ENCODE peak calls at places on chromosomes 7 and 10, in eight cellular contexts. Z is tibial artery, Y is hepatocyte, L is ovary, E is AG04450, V is kidney epithelial cell, P is GM12865, U is prostate gland. N is an unnamed sample.

GRCh38 chr7:1742555-1743303 is 72.7 kb downstream of the ELFN1 start:
- DNase-seq in Z (no peak), P (no peak), U (peak), L (peak), V (no peak), E (no peak), Y (peak), N (no peak)

GRCh38 chr7:159142204-159142603 is 2.5 kb downstream of the VIPR2 start:
- DNase-seq in L (no peak), Y (no peak), P (no peak), U (no peak), E (no peak), V (no peak), Z (no peak), N (no peak)

GRCh38 chr7:18408461-18408860 is 87.1 kb upstream of the HDAC9 start:
- DNase-seq in V (peak), P (no peak), L (no peak), Z (no peak), E (no peak), Y (no peak), U (no peak), N (no peak)

GRCh38 chr7:55526770-55527169 is 45.5 kb downstream of the VOPP1 start:
- DNase-seq in L (no peak), U (no peak), V (no peak), P (no peak), E (no peak), Y (no peak), Z (no peak), N (no peak)

GRCh38 chr10:73263948-73264347 is 11.5 kb upstream of the MRPS16 start:
- DNase-seq in Z (no peak), E (no peak), P (peak), U (no peak), V (no peak), L (no peak), Y (peak), N (no peak)

GRCh38 chr7:25947669-25948516 is 204.1 kb upstream of the NFE2L3 start:
- DNase-seq in U (no peak), Z (no peak), P (peak), E (no peak), Y (no peak), L (no peak), V (peak), N (no peak)

GRCh38 chr10:8844141-8844540 is 789.7 kb downstream of the GATA3 start:
- DNase-seq in U (no peak), V (no peak), P (no peak), Y (no peak), L (no peak), Z (no peak), E (no peak), N (no peak)

GRCh38 chr10:728603-729002 is 39.1 kb upstream of the DIP2C start:
- DNase-seq in P (no peak), E (no peak), V (no peak), Y (no peak), L (no peak), Z (no peak), U (no peak), N (no peak)

GRCh38 chr7:25294624-25295023 is 66.3 kb upstream of the NPVF start:
- DNase-seq in Z (no peak), P (no peak), E (no peak), U (no peak), L (no peak), V (no peak), Y (no peak), N (no peak)

GRCh38 chr7:153566324-153566723 is 485.9 kb upstream of the DPP6 start:
- DNase-seq in E (no peak), U (no peak), Y (no peak), V (no peak), L (no peak), Z (no peak), P (no peak), N (no peak)

GRCh38 chr7:85695041-85695990 is 508.5 kb upstream of the SEMA3D start:
- DNase-seq in U (no peak), L (no peak), E (no peak), Y (peak), Z (no peak), V (no peak), P (no peak), N (no peak)

GRCh38 chr7:105178177-105178576 is 164.2 kb downstream of the KMT2E start:
- DNase-seq in E (no peak), L (no peak), P (no peak), Y (no peak), V (no peak), Z (no peak), U (no peak), N (no peak)

GRCh38 chr10:102230264-102230860 is 4.3 kb downstream of the ELOVL3 start:
- DNase-seq in E (no peak), L (peak), Z (no peak), Y (peak), V (no peak), U (peak), P (peak), N (peak)

GRCh38 chr7:2897023-2897422 is 52.9 kb upstream of the GNA12 start:
- DNase-seq in Z (no peak), Y (no peak), V (no peak), L (no peak), E (no peak), P (no peak), U (no peak), N (no peak)

GRCh38 chr10:4127518-4128315 is 342.7 kb upstream of the KLF6 start:
- DNase-seq in Y (peak), Z (no peak), V (no peak), E (no peak), L (no peak), P (peak), U (no peak), N (no peak)

GRCh38 chr10:93319855-93320254 is 162.3 kb downstream of the MYOF start:
- DNase-seq in P (no peak), V (no peak), E (no peak), U (no peak), Z (no peak), L (no peak), Y (no peak), N (no peak)

GRCh38 chr10:114825513-114826253 is 4.1 kb downstream of the FHIP2A start:
- DNase-seq in E (peak), V (no peak), P (peak), L (no peak), Y (peak), U (no peak), Z (no peak), N (no peak)

GRCh38 chr10:95516774-95517373 is 44.3 kb downstream of the SORBS1 start:
- DNase-seq in P (no peak), U (no peak), Y (no peak), L (no peak), Z (no peak), E (no peak), V (no peak), N (no peak)

GRCh38 chr10:50605280-50606270 is 18.2 kb downstream of the SGMS1 start:
- DNase-seq in L (peak), E (peak), V (peak), P (peak), Y (peak), Z (no peak), U (peak), N (no peak)

GRCh38 chr10:26624017-26624416 is 73.5 kb upstream of the PDSS1 start:
- DNase-seq in L (no peak), Z (no peak), V (no peak), Y (no peak), U (no peak), P (no peak), E (no peak), N (no peak)

GRCh38 chr10:26628395-26628794 is 69.1 kb upstream of the PDSS1 start:
- DNase-seq in U (no peak), E (no peak), Y (no peak), Z (no peak), P (no peak), L (no peak), V (no peak), N (no peak)

GRCh38 chr10:26626066-26626465 is 71.4 kb upstream of the PDSS1 start:
- DNase-seq in L (no peak), V (no peak), P (no peak), Z (no peak), Y (no peak), U (no peak), E (no peak), N (no peak)

GRCh38 chr10:26622891-26623290 is 74.6 kb upstream of the PDSS1 start:
- DNase-seq in Y (no peak), U (no peak), Z (no peak), V (no peak), E (no peak), P (no peak), L (no peak), N (no peak)

DNA sequence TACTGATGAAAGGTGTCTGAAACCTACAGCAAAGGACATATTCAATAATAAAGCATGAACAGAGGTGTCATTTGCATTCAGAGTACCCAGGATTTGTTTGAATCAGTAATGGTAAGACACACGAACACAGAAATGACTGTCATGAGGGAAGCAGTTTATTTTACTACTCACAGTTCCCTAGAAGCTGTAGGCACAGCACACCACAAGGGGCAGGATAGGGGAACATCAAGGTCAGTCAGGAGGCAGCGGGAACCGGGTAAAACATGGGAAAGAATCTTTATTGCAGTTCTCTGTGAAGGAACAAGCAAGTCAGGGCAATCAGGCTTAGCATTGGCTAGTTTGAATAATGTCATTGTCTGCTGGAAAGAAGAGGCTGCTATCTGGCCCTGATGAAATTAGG is 70.2 kb upstream of the PDSS1 start:
- DNase-seq in V (no peak), U (no peak), P (no peak), Z (no peak), E (no peak), L (no peak), Y (peak), N (no peak)
- TF ChIP-seq CTCF in V (peak), U (no peak), P (no peak), Z (no peak), E (no peak), L (no peak), Y (peak), N (no peak)

GRCh38 chr7:133061357-133061756 is 20.5 kb downstream of the CHCHD3 start:
- DNase-seq in Z (no peak), Y (no peak), U (no peak), V (no peak), P (no peak), L (no peak), E (no peak), N (no peak)
- H3K4me3 ChIP-seq in Z (no peak), Y (no peak), U (no peak), V (no peak), P (no peak), L (no peak), E (no peak), N (no peak)

DNA sequence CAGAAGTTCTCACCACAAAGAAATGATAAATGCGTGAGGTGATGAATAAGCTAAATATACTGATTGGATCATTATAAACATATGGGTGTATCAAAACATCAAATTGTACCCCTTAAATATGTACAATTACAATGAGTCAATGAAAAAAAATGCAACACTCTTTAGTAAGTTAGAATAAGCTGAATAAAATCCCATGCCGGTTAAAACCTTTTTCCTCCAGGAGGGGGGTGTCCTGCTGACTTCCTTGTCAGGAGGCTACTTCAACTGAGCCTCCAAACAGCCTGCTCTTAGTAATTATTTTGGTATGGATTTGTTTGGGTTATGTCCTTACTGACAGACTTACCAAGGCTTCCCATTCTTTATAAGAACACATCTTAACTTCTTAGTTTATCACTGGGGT is 649.1 kb downstream of the INHBA start:
- DNase-seq in Y (no peak), P (no peak), E (peak), V (no peak), U (no peak), L (no peak), Z (no peak), N (no peak)
- TF ChIP-seq CTCF in Y (no peak), P (no peak), E (peak), V (no peak), U (no peak), L (no peak), Z (no peak), N (no peak)

DNA sequence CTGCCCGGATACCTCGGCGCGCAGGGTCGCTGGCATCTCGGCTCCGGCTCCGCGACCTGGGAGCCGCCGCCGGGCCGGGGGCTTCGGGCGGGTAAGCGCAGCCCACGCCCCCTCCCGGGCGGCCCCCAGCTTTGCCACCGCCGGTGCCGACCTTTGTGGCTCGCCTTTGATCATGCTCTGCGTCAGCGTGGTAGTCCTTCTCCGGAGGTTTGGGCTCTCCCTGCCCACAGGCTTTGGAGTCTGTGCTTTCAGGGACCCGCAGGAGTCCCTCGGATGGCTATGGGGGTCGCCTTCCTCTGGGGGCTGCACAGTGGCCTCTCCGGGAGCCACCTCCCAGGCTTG is 7.3 kb downstream of the ATP6V1F start:
- DNase-seq in Y (no peak), U (no peak), P (no peak), E (no peak), Z (no peak), L (no peak), V (no peak), N (no peak)
- H3K4me3 ChIP-seq in Y (peak), U (peak), P (peak), E (no peak), Z (peak), L (peak), V (peak), N (peak)

GRCh38 chr7:128869138-128869943 is 6.7 kb downstream of the ATP6V1F start:
- DNase-seq in L (peak), E (no peak), Z (no peak), U (peak), Y (peak), P (peak), V (no peak), N (no peak)

GRCh38 chr7:128873234-128873633 is 10.6 kb downstream of the ATP6V1F start:
- DNase-seq in E (no peak), L (no peak), P (no peak), V (no peak), U (no peak), Y (no peak), Z (no peak), N (no peak)

GRCh38 chr7:128871050-128871449 is 8.4 kb downstream of the ATP6V1F start:
- DNase-seq in P (no peak), V (no peak), U (no peak), E (no peak), L (no peak), Y (no peak), Z (no peak), N (no peak)

GRCh38 chr7:128874140-128875031 is 11.7 kb downstream of the ATP6V1F start:
- DNase-seq in Z (no peak), U (no peak), E (no peak), L (no peak), V (no peak), P (no peak), Y (peak), N (no peak)

DNA sequence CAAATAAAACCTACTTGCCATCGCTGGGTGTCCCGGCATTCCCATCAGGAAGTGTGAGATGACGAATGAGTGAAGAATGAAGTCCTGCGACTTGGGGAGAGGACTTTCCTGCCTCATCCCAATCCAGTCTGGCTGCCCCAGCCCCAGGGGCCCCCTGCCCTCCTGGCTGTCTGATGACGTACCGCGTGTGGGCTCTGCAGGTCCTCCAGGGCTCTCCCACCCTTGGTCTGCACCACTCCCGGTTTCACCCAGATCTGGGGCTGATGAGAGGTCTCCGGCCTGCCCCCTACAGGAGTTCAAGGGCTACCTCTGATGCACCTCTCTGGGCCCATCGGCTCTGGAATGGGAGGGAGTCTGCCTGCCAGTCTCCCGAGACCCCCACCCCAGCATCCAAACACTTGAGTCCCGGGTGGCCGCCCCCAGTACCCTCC is 9.8 kb downstream of the ATP6V1F start:
- DNase-seq in U (no peak), Z (no peak), V (no peak), Y (no peak), P (no peak), L (no peak), E (no peak), N (no peak)
- TF ChIP-seq CTCF in U (no peak), Z (no peak), V (no peak), Y (no peak), P (peak), L (no peak), E (no peak), N (no peak)

DNA sequence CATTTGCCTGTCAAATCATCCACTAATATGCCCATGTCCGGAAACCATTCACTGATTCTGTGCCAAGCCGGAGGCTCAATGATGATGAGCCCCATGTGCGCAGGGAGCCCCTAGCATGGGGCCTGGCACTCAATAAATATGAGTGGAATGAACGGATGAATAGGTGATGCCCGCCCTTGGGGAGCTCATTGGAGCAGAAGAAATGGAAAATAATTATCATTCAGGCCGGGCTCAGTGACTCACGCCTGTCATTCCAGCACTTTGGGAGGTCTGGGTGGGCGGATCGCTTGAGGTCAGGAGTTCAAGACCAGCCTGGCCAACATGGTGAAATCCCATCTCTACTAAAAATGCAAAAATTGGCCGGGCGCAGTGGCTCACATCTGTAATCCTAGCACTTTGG is 11.0 kb downstream of the RHBDD2 start:
- DNase-seq in U (no peak), Z (peak), E (no peak), L (no peak), Y (no peak), V (no peak), P (no peak), N (no peak)
- H3K4me3 ChIP-seq in U (no peak), Z (no peak), E (no peak), L (no peak), Y (no peak), V (no peak), P (no peak), N (no peak)

DNA sequence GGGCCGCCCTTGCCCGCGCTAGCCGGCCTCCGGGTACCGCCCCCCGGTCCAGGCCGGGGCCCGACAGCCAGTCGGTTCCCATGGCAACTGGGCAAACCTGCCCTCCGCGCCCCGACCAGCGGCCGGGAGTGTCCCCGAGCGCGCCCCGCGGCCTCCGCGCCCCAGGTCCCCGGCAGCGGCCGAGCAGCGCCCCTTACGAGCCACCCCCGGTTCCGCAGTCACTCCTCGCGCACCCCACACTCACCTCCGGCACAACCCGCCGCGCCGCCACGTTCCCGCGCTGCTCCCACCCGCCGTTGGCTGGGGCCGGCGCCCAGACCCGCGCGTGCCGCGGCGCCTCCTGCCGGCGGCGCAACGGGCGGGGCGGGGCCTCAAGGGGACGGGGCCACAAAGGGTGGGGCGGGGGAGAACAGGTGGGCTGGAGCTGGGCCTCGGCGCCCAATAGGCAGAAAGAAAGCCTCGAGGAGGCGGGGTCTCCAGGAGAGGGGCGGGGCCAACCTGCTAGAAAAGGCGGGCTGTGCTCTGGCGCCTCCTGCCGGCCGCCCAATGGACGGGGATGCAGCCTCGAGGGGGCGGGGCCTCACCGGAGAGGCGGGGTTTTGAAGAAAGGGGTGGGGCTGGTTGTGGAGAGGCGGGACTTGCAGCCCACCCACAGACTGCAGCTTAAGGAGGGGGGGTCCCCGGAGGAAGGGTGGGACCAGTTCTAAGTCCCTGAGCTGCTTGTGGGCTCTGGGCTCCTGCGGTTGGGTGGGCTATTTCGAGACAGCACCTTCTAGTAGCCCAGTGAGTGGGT is at the start of gene RADIL:
- DNase-seq in L (peak), V (peak), P (peak), Y (peak), U (peak), E (no peak), Z (peak), N (peak)
- TF ChIP-seq CTCF in L (peak), V (peak), P (peak), Y (peak), U (peak), E (peak), Z (peak), N (peak)

GRCh38 chr7:117872565-117873055 is 631 bp downstream of the CTTNBP2 start:
- DNase-seq in P (no peak), V (no peak), Y (peak), L (no peak), E (no peak), Z (peak), U (peak), N (peak)
- H3K4me3 ChIP-seq in P (no peak), V (peak), Y (peak), L (peak), E (peak), Z (peak), U (peak), N (peak)

GRCh38 chr10:42755591-42756093 is 27.0 kb upstream of the BMS1 start:
- DNase-seq in P (no peak), V (no peak), L (no peak), Z (no peak), U (no peak), Y (no peak), E (no peak), N (no peak)

GRCh38 chr10:42753507-42754154 is 29.0 kb upstream of the BMS1 start:
- DNase-seq in V (no peak), Y (peak), Z (no peak), E (no peak), P (no peak), U (no peak), L (no peak), N (no peak)

GRCh38 chr10:42754155-42755027 is 28.2 kb upstream of the BMS1 start:
- DNase-seq in U (peak), P (no peak), Y (peak), E (no peak), V (no peak), Z (no peak), L (peak), N (no peak)

GRCh38 chr10:42755028-42755451 is 27.6 kb upstream of the BMS1 start:
- DNase-seq in U (no peak), L (no peak), V (no peak), P (no peak), E (no peak), Z (no peak), Y (peak), N (no peak)

GRCh38 chr10:42753126-42753506 is 29.5 kb upstream of the BMS1 start:
- DNase-seq in V (peak), L (peak), Z (peak), Y (peak), U (peak), E (peak), P (peak), N (no peak)
- TF ChIP-seq CTCF in V (peak), L (peak), Z (peak), Y (peak), U (peak), E (peak), P (peak), N (peak)

GRCh38 chr7:100431286-100431735 is 1.7 kb downstream of the MEPCE start:
- DNase-seq in P (no peak), Z (no peak), L (no peak), E (no peak), U (no peak), V (no peak), Y (no peak), N (no peak)
- H3K4me3 ChIP-seq in P (peak), Z (peak), L (peak), E (peak), U (no peak), V (no peak), Y (no peak), N (peak)

N was measured in coronary artery.